ENCODE peak calls at places on chromosomes 11 and 22, in four cellular contexts. Y is IMR-90, P is K562, I is GM12878. N is an unnamed sample.

GRCh38 chr11:100791103-100791502 is 104.0 kb downstream of the ARHGAP42 start:
- DNase-seq in Y (no peak), P (no peak), I (no peak), N (peak)

GRCh38 chr11:7904910-7905309 is 26.2 kb downstream of the OR10A6 start:
- DNase-seq in Y (peak), P (no peak), I (no peak), N (no peak)

GRCh38 chr22:37431366-37431765 is 4.1 kb upstream of the ELFN2 start:
- DNase-seq in Y (peak), P (no peak), I (no peak), N (no peak)

GRCh38 chr11:13140873-13141655 is 131.9 kb downstream of the RASSF10 start:
- DNase-seq in Y (peak), P (no peak), I (no peak), N (no peak)

GRCh38 chr22:20811171-20811570 is 37.3 kb downstream of the SERPIND1 start:
- DNase-seq in Y (no peak), P (no peak), I (no peak), N (no peak)

GRCh38 chr11:16195659-16196058 is 160.7 kb downstream of the SOX6 start:
- DNase-seq in Y (peak), P (no peak), I (no peak), N (no peak)

GRCh38 chr11:61971177-61972111 is 4.0 kb upstream of the FTH1 start:
- DNase-seq in Y (peak), P (peak), I (peak), N (peak)

GRCh38 chr22:24236656-24237055 is 8.2 kb downstream of the GGT5 start:
- DNase-seq in Y (no peak), P (no peak), I (no peak), N (no peak)

GRCh38 chr11:31323145-31323544 is 46.4 kb downstream of the DCDC1 start:
- DNase-seq in Y (no peak), P (no peak), I (no peak), N (no peak)

GRCh38 chr11:128061321-128061871 is 526.0 kb downstream of the ETS1 start:
- DNase-seq in Y (peak), P (no peak), I (no peak), N (no peak)

GRCh38 chr22:49966041-49966715 is 5.6 kb downstream of the PIM3 start:
- DNase-seq in Y (no peak), P (no peak), I (no peak), N (peak)

GRCh38 chr11:12061851-12062560 is 48.4 kb upstream of the MICAL2 start:
- DNase-seq in Y (no peak), P (no peak), I (no peak), N (no peak)

GRCh38 chr11:119592642-119593041 is 136.4 kb downstream of the NECTIN1 start:
- DNase-seq in Y (no peak), P (no peak), I (no peak), N (no peak)

GRCh38 chr22:31212783-31213626 is 907 bp downstream of the LIMK2 start:
- DNase-seq in Y (no peak), P (peak), I (no peak), N (peak)

GRCh38 chr22:31215018-31215535 is 3.0 kb downstream of the LIMK2 start:
- DNase-seq in Y (no peak), P (no peak), I (no peak), N (no peak)

GRCh38 chr22:31211504-31211861 is 615 bp upstream of the LIMK2 start:
- DNase-seq in Y (no peak), P (no peak), I (no peak), N (no peak)

GRCh38 chr22:31210830-31211503 is 1.1 kb upstream of the LIMK2 start:
- DNase-seq in Y (no peak), P (no peak), I (no peak), N (no peak)

GRCh38 chr22:31211862-31212730 is at the start of gene LIMK2:
- DNase-seq in Y (peak), P (peak), I (peak), N (peak)
- TF ChIP-seq POLR2A in Y (no peak), P (peak), I (peak), N (peak)

GRCh38 chr11:34184505-34185015 is 79.1 kb downstream of the NAT10 start:
- DNase-seq in Y (no peak), P (no peak), I (no peak), N (no peak)
- TF ChIP-seq CTCF in Y (no peak), P (no peak), I (no peak), N (no peak)

DNA sequence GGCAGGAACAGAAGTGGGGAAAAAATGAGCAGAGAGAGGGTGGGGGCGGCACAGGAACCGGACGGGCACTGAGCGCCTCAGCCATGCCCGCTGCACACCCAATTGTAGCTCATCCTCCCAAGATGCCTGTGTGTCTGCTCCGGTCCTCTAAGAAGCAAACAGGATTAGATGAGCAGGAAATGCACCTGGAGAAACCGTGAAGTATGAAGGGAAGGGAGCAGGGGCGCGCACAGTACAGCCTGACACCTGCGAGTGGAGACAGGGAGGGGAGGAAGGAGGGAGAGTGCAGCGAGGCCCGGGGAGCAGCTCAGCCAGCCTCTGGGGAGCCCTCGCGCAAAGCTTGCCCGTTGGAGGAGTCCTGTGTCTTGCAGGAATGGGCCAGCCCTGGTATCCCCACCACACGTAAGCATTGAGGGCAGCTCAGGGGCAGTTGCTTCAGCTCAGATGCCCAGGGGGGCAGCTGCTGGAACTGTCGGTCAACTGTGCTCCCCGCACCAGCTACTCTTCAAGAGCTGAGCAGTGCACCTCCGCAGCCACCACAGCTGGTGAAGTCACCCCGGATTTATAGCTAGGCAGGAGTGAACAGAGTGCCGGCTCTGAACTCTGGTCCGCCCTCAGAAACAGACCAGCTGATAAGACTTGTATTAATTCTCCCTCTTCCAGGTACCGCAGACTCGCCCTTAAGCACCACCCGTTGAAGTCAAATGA is 7.0 kb downstream of the DNAJB13 start:
- DNase-seq in Y (no peak), P (no peak), I (no peak), N (no peak)
- TF ChIP-seq CHD1 in Y (no peak), P (no peak), I (no peak), N (no peak)

GRCh38 chr22:47043835-47044721 is 281.6 kb downstream of the TBC1D22A start:
- DNase-seq in Y (peak), P (no peak), I (no peak), N (no peak)
- TF ChIP-seq POLR2A in Y (no peak), P (no peak), I (peak), N (no peak)

GRCh38 chr22:19175026-19175601 is 3.4 kb downstream of the SLC25A1 start:
- DNase-seq in Y (no peak), P (peak), I (no peak), N (no peak)
- TF ChIP-seq CTCF in Y (no peak), P (no peak), I (no peak), N (no peak)

GRCh38 chr11:117583063-117583801 is 213.8 kb downstream of the DSCAML1 start:
- DNase-seq in Y (no peak), P (no peak), I (no peak), N (no peak)
- TF ChIP-seq CHD1 in Y (no peak), P (no peak), I (no peak), N (no peak)

DNA sequence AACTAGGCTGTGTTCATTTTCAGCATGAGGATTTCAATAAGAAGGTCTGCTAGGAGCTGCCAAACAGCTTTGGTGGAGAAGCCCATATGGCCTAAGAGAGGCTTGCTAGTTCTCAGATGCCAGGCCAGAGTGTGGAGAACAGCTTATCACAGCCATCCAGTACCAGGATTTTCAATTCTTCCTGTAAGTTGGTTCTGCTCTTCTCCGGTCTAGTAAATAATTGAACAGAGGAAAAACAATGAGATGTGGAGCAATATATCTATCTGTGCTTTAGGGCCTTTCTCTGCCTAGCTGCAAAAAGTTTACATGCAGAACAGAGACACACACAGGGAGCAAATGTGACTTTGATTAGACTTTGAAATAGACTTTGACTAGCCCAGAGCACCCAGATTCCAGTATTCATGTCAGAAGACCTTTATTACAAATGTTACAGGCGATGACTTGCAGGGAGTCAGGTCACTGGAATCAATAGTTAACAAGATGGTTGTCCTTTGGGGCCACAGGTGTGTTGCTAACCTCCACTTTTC is 19.8 kb upstream of the PPP2R1B start:
- DNase-seq in Y (no peak), P (no peak), I (no peak), N (no peak)
- TF ChIP-seq POLR2A in Y (no peak), P (no peak), I (no peak), N (no peak)

GRCh38 chr11:132123854-132124835 is 753.7 kb downstream of the NTM start:
- DNase-seq in Y (no peak), P (no peak), I (peak), N (no peak)
- TF ChIP-seq CTCF in Y (no peak), P (no peak), I (no peak), N (peak)

GRCh38 chr11:6258571-6258998 is 1.1 kb upstream of the CCKBR start:
- DNase-seq in Y (no peak), P (no peak), I (no peak), N (no peak)
- TF ChIP-seq CHD1 in Y (no peak), P (no peak), I (no peak), N (no peak)

N was measured in H1.